ENCODE peak calls at places on chromosome 7, in six cellular contexts. H is H1, M is neuronal stem cell, X is H9, O is IMR-90, R is mesenchymal stem cell. V is an unnamed sample.

GRCh38 chr7:99997545-99998137 is 17.8 kb upstream of the ZKSCAN1 start:
- DNase-seq in H (peak), M (peak), X (peak), O (no peak), R (no peak), V (peak)

GRCh38 chr7:158821173-158822021 is 7.9 kb downstream of the ESYT2 start:
- DNase-seq in H (peak), M (no peak), X (no peak), O (peak), R (peak), V (peak)

GRCh38 chr7:23377134-23377533 is 78.0 kb downstream of the MALSU1 start:
- DNase-seq in H (no peak), M (no peak), X (no peak), O (peak), R (peak), V (no peak)

GRCh38 chr7:132830941-132831340 is 250.9 kb downstream of the CHCHD3 start:
- DNase-seq in H (no peak), M (no peak), X (no peak), O (no peak), R (no peak), V (no peak)

GRCh38 chr7:140778975-140779374 is 82.5 kb downstream of the NDUFB2 start:
- DNase-seq in H (no peak), M (no peak), X (no peak), O (no peak), R (no peak), V (no peak)

GRCh38 chr7:36188266-36188665 is 35.2 kb downstream of the EEPD1 start:
- DNase-seq in H (no peak), M (no peak), X (no peak), O (no peak), R (no peak), V (peak)

GRCh38 chr7:139708541-139708940 is 69.3 kb downstream of the HIPK2 start:
- DNase-seq in H (no peak), M (no peak), X (no peak), O (no peak), R (no peak), V (no peak)

GRCh38 chr7:31487476-31487875 is 26.4 kb upstream of the ITPRID1 start:
- DNase-seq in H (no peak), M (no peak), X (no peak), O (no peak), R (no peak), V (no peak)

GRCh38 chr7:134820778-134821177 is 41.3 kb downstream of the CALD1 start:
- DNase-seq in H (no peak), M (no peak), X (no peak), O (no peak), R (peak), V (no peak)

GRCh38 chr7:129100827-129101166 is 43.7 kb upstream of the TSPAN33 start:
- DNase-seq in H (no peak), M (no peak), X (no peak), O (no peak), R (no peak), V (no peak)

GRCh38 chr7:4836206-4836661 is 25.6 kb downstream of the PAPOLB start:
- DNase-seq in H (no peak), M (no peak), X (no peak), O (no peak), R (no peak), V (no peak)

GRCh38 chr7:28621369-28621807 is 209.1 kb downstream of the CREB5 start:
- DNase-seq in H (no peak), M (no peak), X (no peak), O (no peak), R (no peak), V (no peak)

GRCh38 chr7:14507617-14508016 is 394.9 kb downstream of the DGKB start:
- DNase-seq in H (no peak), M (no peak), X (no peak), O (no peak), R (no peak), V (no peak)

GRCh38 chr7:26061340-26062239 is 90.4 kb upstream of the NFE2L3 start:
- DNase-seq in H (peak), M (peak), X (peak), O (peak), R (peak), V (peak)

GRCh38 chr7:23597908-23598224 is 684 bp downstream of the CCDC126 start:
- DNase-seq in H (no peak), M (no peak), X (no peak), O (no peak), R (no peak), V (no peak)

GRCh38 chr7:158885624-158886023 is 29.3 kb downstream of the DYNC2I1 start:
- DNase-seq in H (no peak), M (no peak), X (no peak), O (peak), R (peak), V (no peak)

GRCh38 chr7:12630615-12630884 is 56.9 kb upstream of the ARL4A start:
- DNase-seq in H (no peak), M (no peak), X (no peak), O (no peak), R (no peak), V (no peak)

GRCh38 chr7:25857376-25858067 is 294.5 kb upstream of the NFE2L3 start:
- DNase-seq in H (no peak), M (no peak), X (peak), O (peak), R (peak), V (peak)

GRCh38 chr7:131530137-131530536 is 26.3 kb downstream of the PODXL start:
- DNase-seq in H (no peak), M (no peak), X (no peak), O (no peak), R (no peak), V (no peak)

GRCh38 chr7:158973440-158973839 is 117.1 kb downstream of the DYNC2I1 start:
- DNase-seq in H (peak), M (no peak), X (peak), O (no peak), R (peak), V (peak)

GRCh38 chr7:74371381-74372059 is 82.2 kb upstream of the GTF2IRD1 start:
- DNase-seq in H (peak), M (peak), X (peak), O (no peak), R (peak), V (peak)

GRCh38 chr7:115066050-115066449 is 144.2 kb downstream of the MDFIC start:
- DNase-seq in H (no peak), M (no peak), X (no peak), O (no peak), R (no peak), V (no peak)

GRCh38 chr7:77538186-77538907 is 1.3 kb downstream of the PTPN12 start:
- DNase-seq in H (peak), M (peak), X (peak), O (peak), R (peak), V (peak)

GRCh38 chr7:158082761-158083160 is 504.9 kb downstream of the PTPRN2 start:
- DNase-seq in H (no peak), M (no peak), X (no peak), O (no peak), R (no peak), V (no peak)

GRCh38 chr7:36039243-36039642 is 113.8 kb upstream of the EEPD1 start:
- DNase-seq in H (no peak), M (no peak), X (no peak), O (no peak), R (no peak), V (no peak)

GRCh38 chr7:28623863-28624262 is 211.5 kb downstream of the CREB5 start:
- DNase-seq in H (no peak), M (no peak), X (no peak), O (no peak), R (no peak), V (peak)

GRCh38 chr7:33072471-33072870 is 9.9 kb upstream of the NT5C3A start:
- DNase-seq in H (no peak), M (no peak), X (no peak), O (peak), R (peak), V (no peak)

GRCh38 chr7:134742688-134743350 is 36.6 kb upstream of the CALD1 start:
- DNase-seq in H (no peak), M (no peak), X (no peak), O (peak), R (peak), V (no peak)

GRCh38 chr7:157523766-157524421 is 187.1 kb downstream of the DNAJB6 start:
- DNase-seq in H (peak), M (no peak), X (peak), O (no peak), R (no peak), V (no peak)

GRCh38 chr7:37408885-37409248 is 39.8 kb downstream of the ELMO1 start:
- DNase-seq in H (no peak), M (no peak), X (no peak), O (no peak), R (no peak), V (no peak)

GRCh38 chr7:13898957-13899670 is 90.4 kb downstream of the ETV1 start:
- DNase-seq in H (no peak), M (no peak), X (no peak), O (no peak), R (no peak), V (peak)

GRCh38 chr7:44116789-44117666 is 6.3 kb downstream of the POLD2 start:
- DNase-seq in H (no peak), M (no peak), X (no peak), O (no peak), R (no peak), V (no peak)

GRCh38 chr7:44120395-44120794 is 3.0 kb downstream of the POLD2 start:
- DNase-seq in H (no peak), M (no peak), X (no peak), O (no peak), R (no peak), V (no peak)

GRCh38 chr7:44119829-44120380 is 3.4 kb downstream of the POLD2 start:
- DNase-seq in H (no peak), M (no peak), X (no peak), O (no peak), R (no peak), V (no peak)

GRCh38 chr7:44116087-44116788 is 7.1 kb downstream of the POLD2 start:
- DNase-seq in H (no peak), M (no peak), X (no peak), O (no peak), R (no peak), V (no peak)

DNA sequence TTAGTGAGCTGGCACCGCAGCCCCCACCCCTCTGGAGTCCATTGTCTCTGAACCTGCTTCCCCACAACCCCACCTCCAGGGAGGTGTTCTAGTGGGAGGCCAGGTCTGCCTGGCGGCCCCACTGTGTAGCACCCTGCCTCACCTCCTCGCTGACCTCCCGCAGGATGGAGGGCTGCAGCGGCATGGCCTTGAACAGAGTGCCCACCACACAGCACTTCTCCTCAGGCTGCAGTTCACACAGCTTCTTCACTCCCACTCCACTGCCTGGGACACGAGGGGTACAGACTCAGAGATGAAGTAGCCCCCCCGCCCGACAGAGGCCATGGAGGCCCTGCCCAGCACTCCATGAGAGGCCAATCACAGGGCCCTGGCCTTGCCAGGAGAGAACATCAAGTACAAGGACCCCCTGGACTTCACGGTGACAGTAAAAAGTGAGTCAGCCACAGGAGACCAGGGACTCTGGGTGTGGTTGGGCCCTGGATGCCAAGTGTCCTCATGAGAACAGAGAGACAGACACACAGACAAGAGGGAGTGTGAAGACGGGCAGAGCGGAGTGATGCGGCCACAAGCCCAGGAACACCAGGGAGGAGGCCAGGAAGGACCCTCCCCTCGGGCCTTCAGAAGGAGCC is 5.4 kb downstream of the POLD2 start:
- DNase-seq in H (no peak), M (no peak), X (no peak), O (no peak), R (no peak), V (no peak)
- H2BK15ac ChIP-seq in H (no peak), M (no peak), X (no peak), O (no peak), R (no peak), V (no peak)

DNA sequence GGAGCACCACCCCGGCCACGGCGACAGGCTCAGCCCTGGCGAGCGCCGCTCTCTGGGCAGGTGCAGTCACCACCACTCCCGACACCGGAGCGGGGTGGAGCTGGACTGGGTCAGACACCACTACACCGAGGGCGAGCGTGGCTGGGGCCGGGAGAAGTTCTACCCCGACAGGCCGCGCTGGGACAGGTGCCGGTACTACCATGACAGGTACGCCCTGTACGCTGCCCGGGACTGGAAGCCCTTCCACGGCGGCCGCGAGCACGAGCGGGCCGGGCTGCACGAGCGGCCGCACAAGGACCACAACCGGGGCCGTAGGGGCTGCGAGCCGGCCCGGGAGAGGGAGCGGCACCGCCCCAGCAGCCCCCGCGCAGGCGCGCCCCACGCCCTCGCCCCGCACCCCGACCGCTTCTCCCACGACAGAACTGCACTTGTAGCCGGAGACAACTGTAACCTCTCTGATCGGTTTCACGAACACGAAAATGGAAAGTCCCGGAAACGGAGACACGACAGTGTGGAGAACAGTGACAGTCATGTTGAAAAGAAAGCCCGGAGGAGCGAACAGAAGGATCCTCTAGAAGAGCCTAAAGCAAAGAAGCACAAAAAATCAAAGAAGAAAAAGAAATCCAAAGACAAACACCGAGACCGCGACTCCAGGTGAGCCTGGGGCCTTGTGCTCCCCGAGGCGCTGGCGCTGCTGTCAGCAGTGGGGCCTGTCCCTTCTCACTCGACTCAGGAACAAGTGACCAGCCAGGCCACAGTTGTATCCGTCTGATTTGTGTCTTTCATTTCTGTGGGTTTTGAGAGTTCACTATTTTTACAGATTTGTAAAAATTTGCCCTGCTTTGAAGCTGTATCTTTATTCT is 117.7 kb downstream of the CYTH3 start:
- DNase-seq in H (no peak), M (no peak), X (no peak), O (no peak), R (no peak), V (no peak)
- H2BK15ac ChIP-seq in H (no peak), M (no peak), X (no peak), O (no peak), R (no peak), V (no peak)

DNA sequence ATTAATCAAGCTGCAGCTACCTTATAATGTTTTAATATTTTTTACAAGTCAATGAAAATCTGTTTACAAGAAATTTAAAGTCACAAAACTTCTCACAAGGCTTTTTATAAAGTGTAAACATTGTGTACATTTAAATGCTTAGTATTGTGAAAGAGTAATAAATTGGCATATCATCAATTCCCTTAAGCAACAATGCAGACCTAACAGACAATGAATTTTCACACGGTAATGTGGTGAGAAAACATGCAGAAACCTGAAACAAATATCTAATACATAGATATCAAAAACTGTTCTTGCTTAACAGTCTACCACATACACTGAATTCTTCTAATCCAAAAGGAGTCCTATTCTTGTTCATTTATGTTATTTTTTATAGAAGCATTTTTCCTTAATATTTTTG is 220.7 kb downstream of the CRPPA start:
- DNase-seq in H (no peak), M (no peak), X (no peak), O (no peak), R (no peak), V (no peak)
- H2BK15ac ChIP-seq in H (no peak), M (no peak), X (no peak), O (no peak), R (no peak), V (no peak)

DNA sequence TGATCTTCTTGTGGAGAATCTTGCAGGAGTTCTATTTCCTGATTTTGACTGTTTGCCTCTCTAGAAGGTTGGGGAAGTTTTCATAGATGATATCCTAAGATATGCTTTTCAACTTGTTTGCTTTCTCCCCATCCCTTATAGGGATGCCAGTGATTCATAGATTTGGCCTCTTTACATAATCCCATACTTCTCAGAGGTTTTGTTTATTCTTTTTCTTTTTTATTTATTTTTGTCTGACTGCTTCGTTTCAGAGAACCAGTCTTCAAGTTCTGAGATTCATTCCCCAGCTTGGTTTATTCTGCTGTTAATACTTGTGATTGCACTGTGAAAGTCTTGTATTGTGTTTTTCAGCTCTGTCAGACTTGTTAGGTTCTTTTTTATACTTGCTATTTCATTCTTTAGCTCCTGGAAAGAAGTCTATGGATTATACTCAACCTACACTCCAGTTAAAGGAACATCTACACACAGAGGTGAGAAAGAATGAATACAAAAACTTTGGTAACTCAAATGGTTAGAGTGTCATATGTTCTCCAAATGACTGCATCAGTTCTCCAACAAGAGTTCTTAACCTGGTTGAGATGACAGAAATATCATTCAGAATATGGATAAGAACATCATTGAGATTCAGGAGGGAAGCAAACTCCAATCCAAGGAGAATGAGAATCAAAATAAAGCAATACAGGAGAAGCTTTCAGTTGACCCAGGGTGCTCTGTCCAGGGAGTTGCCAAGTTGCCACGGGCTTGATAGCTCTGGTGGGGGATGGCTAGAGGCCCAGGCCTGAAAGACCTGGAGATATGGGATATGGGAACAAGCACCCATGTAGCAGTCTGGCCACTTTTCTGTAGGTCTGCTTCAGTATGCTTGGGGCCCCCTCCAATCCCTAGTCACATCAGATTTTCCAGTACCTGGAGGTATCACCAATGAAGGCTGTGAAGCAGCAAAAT is 150.3 kb downstream of the AHR start:
- DNase-seq in H (no peak), M (no peak), X (no peak), O (peak), R (no peak), V (no peak)
- H2BK15ac ChIP-seq in H (no peak), M (no peak), X (no peak), O (peak), R (no peak), V (no peak)

DNA sequence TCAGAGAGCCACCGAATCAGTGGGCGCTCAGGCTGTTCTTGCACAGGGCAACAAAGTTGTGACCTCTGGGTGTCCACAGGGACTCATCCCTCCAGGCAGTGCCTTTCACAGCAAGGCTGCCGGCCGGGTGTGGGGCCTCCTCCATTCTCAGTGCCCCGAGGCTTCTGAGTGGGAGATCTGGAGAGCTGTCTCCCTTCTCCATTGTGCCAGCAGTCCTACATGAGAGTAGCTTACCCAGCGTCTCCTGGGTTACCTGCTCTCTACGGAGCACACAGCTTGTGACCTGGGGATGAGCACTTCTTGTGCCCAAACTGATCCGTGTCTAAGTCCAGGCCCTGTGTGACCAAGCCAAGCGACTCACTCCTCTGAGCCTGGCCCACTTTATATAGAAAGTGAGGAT is 240.9 kb upstream of the GRB10 start:
- DNase-seq in H (peak), M (no peak), X (no peak), O (no peak), R (no peak), V (no peak)
- H2BK15ac ChIP-seq in H (no peak), M (no peak), X (no peak), O (no peak), R (peak), V (no peak)

V was measured in mesendoderm.